ENCODE peak calls at places on chromosome 18, in six cellular contexts. X is AG08396; V is stimulated activated CD4-positive, alpha-beta T cell treated with anti-CD3 and anti-CD28 coated beads, Interleukin-1b, Interleukin-23, amount 100 ng/mL, for 4 hours; T is right atrium auricular region; D is NCI-H774; E is activated effector memory CD4-positive, alpha-beta T cell treated with anti-CD3 and anti-CD28 coated beads, Interleukin-2, amount 50 U/mL, for 16 hours. H is an unnamed sample.

GRCh38 chr18:9417081-9417841 is 58.1 kb upstream of the RALBP1 start:
- DNase-seq in X (peak; percentile 70), V (no peak), T (no peak), D (no peak), E (no peak), H (peak; percentile 36)

GRCh38 chr18:40011201-40011600 is 1943.8 kb upstream of the PIK3C3 start:
- DNase-seq in X (no peak), V (no peak), T (no peak), D (no peak), E (no peak), H (no peak)

GRCh38 chr18:51133580-51134160 is 63.8 kb downstream of the MEX3C start:
- DNase-seq in X (no peak), V (no peak), T (no peak), D (no peak), E (no peak), H (peak; percentile 91)

GRCh38 chr18:3605562-3606443 is 155.8 kb downstream of the TGIF1 start:
- DNase-seq in X (no peak), V (no peak), T (no peak), D (no peak), E (peak; percentile 78), H (peak; percentile 36)

GRCh38 chr18:9690418-9691178 is 17.5 kb upstream of the RAB31 start:
- DNase-seq in X (no peak), V (no peak), T (no peak), D (no peak), E (no peak), H (no peak)

GRCh38 chr18:37294951-37295350 is 270.6 kb downstream of the CELF4 start:
- DNase-seq in X (no peak), V (no peak), T (no peak), D (no peak), E (no peak), H (peak; percentile 65)

GRCh38 chr18:26574958-26575864 is 26.9 kb upstream of the KCTD1 start:
- DNase-seq in X (peak; percentile 69), V (no peak), T (no peak), D (no peak), E (no peak), H (peak; percentile 69)

GRCh38 chr18:78925557-78926242 is 53.9 kb upstream of the SALL3 start:
- DNase-seq in X (no peak), V (no peak), T (no peak), D (no peak), E (no peak), H (no peak)

GRCh38 chr18:46073474-46074331 is 1.6 kb upstream of the PSTPIP2 start:
- DNase-seq in X (peak; percentile 52), V (no peak), T (no peak), D (peak; percentile 46), E (peak; percentile 69), H (peak; percentile 83)

GRCh38 chr18:62523631-62524442 is 1.0 kb downstream of the ZCCHC2 start:
- DNase-seq in X (peak; percentile 50), V (peak; percentile 49), T (peak; percentile 70), D (peak; percentile 24), E (peak; percentile 83), H (peak; percentile 53)

GRCh38 chr18:48222118-48222517 is 187.1 kb downstream of the ZBTB7C start:
- DNase-seq in X (no peak), V (no peak), T (no peak), D (peak; percentile 91), E (no peak), H (peak; percentile 96)